ENCODE peak calls at places on chromosomes 4 and X, in six cellular contexts. X, K, H, E, M and Y are unnamed samples.

GRCh38 chrX:53317365-53318069 is 36.1 kb upstream of the IQSEC2 start:
- DNase-seq in X (peak; percentile 49), K (peak; percentile 80), H (peak; percentile 73), E (peak; percentile 65), M (peak; percentile 76), Y (peak; percentile 82)

GRCh38 chrX:53257670-53258423 is 23.5 kb downstream of the IQSEC2 start:
- DNase-seq in X (no peak), K (no peak), H (no peak), E (no peak), M (no peak), Y (no peak)

GRCh38 chrX:37785569-37785968 is 5.7 kb downstream of the CYBB start:
- DNase-seq in X (no peak), K (no peak), H (no peak), E (no peak), M (no peak), Y (no peak)

GRCh38 chr4:125115941-125116340 is 198.8 kb upstream of the FAT4 start:
- DNase-seq in X (no peak), K (no peak), H (no peak), E (no peak), M (no peak), Y (no peak)

GRCh38 chrX:39766085-39766726 is 331.6 kb downstream of the BCOR start:
- DNase-seq in X (no peak), K (no peak), H (no peak), E (no peak), M (no peak), Y (no peak)

GRCh38 chr4:170090667-170091052 is 904 bp upstream of the AADAT start:
- DNase-seq in X (no peak), K (no peak), H (no peak), E (no peak), M (no peak), Y (no peak)

GRCh38 chrX:83469551-83469950 is 38.5 kb upstream of the POU3F4 start:
- DNase-seq in X (no peak), K (no peak), H (peak; percentile 4), E (peak; percentile 10), M (peak; percentile 29), Y (peak; percentile 31)

GRCh38 chr4:52823478-52824092 is 38.5 kb upstream of the RASL11B start:
- DNase-seq in X (no peak), K (no peak), H (no peak), E (no peak), M (no peak), Y (no peak)

GRCh38 chr4:98626350-98626749 is 32.1 kb downstream of the TSPAN5 start:
- DNase-seq in X (no peak), K (peak; percentile 78), H (no peak), E (no peak), M (no peak), Y (peak; percentile 11)

GRCh38 chr4:152991361-152991760 is 55.2 kb downstream of the FHDC1 start:
- DNase-seq in X (no peak), K (no peak), H (no peak), E (no peak), M (no peak), Y (no peak)

GRCh38 chrX:29617725-29618124 is 597.6 kb upstream of the MAGEB2 start:
- DNase-seq in X (no peak), K (no peak), H (no peak), E (no peak), M (no peak), Y (peak; percentile 36)

GRCh38 chrX:150730719-150731118 is 37.5 kb downstream of the MTMR1 start:
- DNase-seq in X (no peak), K (no peak), H (no peak), E (no peak), M (no peak), Y (no peak)

GRCh38 chr4:146033149-146033548 is 94.5 kb upstream of the ZNF827 start:
- DNase-seq in X (no peak), K (no peak), H (no peak), E (peak; percentile 32), M (peak; percentile 16), Y (no peak)

GRCh38 chr4:182221987-182222386 is 21.2 kb upstream of the TENM3 start:
- DNase-seq in X (no peak), K (no peak), H (no peak), E (no peak), M (no peak), Y (no peak)
- H3K27ac ChIP-seq in X (no peak overlapping the region), K (no peak overlapping the region), H (no peak overlapping the region), E (no peak overlapping the region), M (no peak overlapping the region), Y (no peak overlapping the region)

DNA sequence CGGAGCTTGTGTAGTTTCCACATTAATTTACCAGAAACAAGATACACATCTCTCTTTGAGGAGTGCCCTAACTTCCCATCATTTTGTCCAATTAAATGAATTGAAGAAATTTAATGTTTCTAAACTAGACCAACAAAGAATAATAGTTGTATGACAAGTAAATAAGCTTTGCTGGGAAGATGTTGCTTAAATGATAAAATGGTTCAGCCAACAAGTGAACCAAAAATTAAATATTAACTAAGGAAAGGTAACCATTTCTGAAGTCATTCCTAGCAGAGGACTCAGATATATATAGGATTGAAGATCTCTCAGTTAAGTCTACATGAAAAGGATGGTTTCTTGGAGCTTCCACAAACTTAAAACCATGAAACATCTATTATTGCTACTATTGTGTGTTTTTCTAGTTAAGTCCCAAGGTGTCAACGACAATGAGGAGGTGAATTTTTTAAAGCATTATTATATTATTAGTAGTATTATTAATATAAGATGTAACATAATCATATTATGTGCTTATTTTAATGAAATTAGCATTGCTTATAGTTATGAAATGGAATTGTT is at the start of gene FGB:
- DNase-seq in X (no peak), K (no peak), H (no peak), E (no peak), M (no peak), Y (no peak)
- H3K4me1 ChIP-seq in X (no peaks in the 10 kb centered on the region), K (no peaks in the 10 kb centered on the region), H (no peaks in the 10 kb centered on the region), E (peaks cover 7% of the 10 kb centered on the region), M (no peaks in the 10 kb centered on the region), Y (no peaks in the 10 kb centered on the region)

DNA sequence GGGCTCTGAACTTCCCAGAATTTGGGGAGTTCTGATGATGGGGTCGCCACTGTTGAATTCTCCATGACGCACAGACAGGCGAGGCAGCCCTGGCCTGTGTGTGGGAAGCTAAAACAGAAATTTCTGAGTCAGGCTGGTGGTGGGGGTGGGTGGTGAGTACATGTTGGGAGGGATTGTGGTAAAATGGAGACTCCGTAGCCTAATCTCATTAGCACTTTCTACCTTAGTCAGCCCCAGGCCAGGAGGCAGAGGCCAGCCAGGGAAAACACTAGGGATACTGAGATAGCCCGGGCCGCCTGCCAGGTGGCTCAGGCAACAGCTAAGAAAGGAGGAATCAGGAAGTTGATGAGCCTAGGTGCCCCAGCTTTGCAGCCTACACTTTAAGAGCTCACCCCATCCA is 39.3 kb upstream of the NHSL2 start:
- DNase-seq in X (no peak), K (no peak), H (peak; percentile 4), E (no peak), M (no peak), Y (no peak)
- H3K27me3 ChIP-seq in X (no peaks in the 10 kb centered on the region), K (no peaks in the 10 kb centered on the region), H (no peaks in the 10 kb centered on the region), E (no peaks in the 10 kb centered on the region), M (peaks cover 18% of the 10 kb centered on the region), Y (peaks cover 14% of the 10 kb centered on the region)

DNA sequence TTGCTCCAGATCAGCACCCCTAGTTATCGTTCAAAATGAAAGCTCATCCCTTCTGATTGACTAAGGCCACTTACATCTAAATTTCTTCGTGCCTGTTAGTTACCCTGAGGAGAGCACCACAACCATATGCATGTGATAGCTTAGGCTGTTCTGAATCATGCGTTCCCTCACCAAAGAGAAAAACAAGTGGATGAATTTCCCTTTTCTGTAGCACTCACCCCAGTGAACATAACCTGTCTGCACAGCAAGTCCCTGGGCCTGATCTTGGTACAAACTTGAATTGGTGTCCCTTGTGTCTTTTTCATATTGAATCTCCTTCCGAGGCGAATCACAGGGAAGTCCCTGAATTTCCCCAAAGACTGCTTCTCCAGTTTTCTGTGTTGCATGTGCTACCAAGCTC is 100.5 kb downstream of the KLHL8 start:
- DNase-seq in X (no peak), K (no peak), H (no peak), E (no peak), M (no peak), Y (no peak)
- H3K27ac ChIP-seq in X (no peak overlapping the region), K (peak overlapping the region; percentile 73), H (no peak overlapping the region), E (no peak overlapping the region), M (no peak overlapping the region), Y (no peak overlapping the region)

GRCh38 chr4:8222609-8223391 is 23.7 kb downstream of the SH3TC1 start:
- DNase-seq in X (no peak), K (no peak), H (no peak), E (no peak), M (no peak), Y (no peak)

GRCh38 chr4:8219236-8219635 is 20.1 kb downstream of the SH3TC1 start:
- DNase-seq in X (no peak), K (no peak), H (no peak), E (no peak), M (no peak), Y (no peak)

GRCh38 chr4:8220661-8221446 is 21.8 kb downstream of the SH3TC1 start:
- DNase-seq in X (no peak), K (no peak), H (no peak), E (no peak), M (no peak), Y (no peak)

GRCh38 chr4:8221476-8221875 is 22.4 kb downstream of the SH3TC1 start:
- DNase-seq in X (no peak), K (no peak), H (peak; percentile 38), E (no peak), M (no peak), Y (peak; percentile 76)

GRCh38 chr4:8221985-8222384 is 22.9 kb downstream of the SH3TC1 start:
- DNase-seq in X (no peak), K (no peak), H (no peak), E (no peak), M (no peak), Y (no peak)
- H3K4me1 ChIP-seq in X (peaks cover 46% of the 10 kb centered on the region), K (no peaks in the 10 kb centered on the region), H (no peaks in the 10 kb centered on the region), E (peaks cover 12% of the 10 kb centered on the region), M (peaks cover 5% of the 10 kb centered on the region), Y (peaks cover 21% of the 10 kb centered on the region)

GRCh38 chrX:45747905-45748304 is 547.2 kb upstream of the DIPK2B start:
- DNase-seq in X (no peak), K (no peak), H (no peak), E (no peak), M (no peak), Y (no peak)
- H3K27me3 ChIP-seq in X (no peaks in the 10 kb centered on the region), K (no peaks in the 10 kb centered on the region), H (no peaks in the 10 kb centered on the region), E (no peaks in the 10 kb centered on the region), M (peaks cover 10% of the 10 kb centered on the region), Y (no peaks in the 10 kb centered on the region)